ENCODE peak calls at places on chromosomes 16 and 17, in seven cellular contexts. T, D, K, C, J, X and S are unnamed samples.

GRCh38 chr17:3678095-3678820 is 9.6 kb downstream of the EMC6 start:
- DNase-seq in T (no peak), D (no peak), K (no peak), C (peak), J (no peak), X (no peak), S (no peak)

GRCh38 chr17:79933863-79934652 is 94.8 kb upstream of the CBX4 start:
- DNase-seq in T (no peak), D (no peak), K (no peak), C (no peak), J (no peak), X (no peak), S (no peak)

GRCh38 chr17:80920406-80920805 is 71.2 kb upstream of the CHMP6 start:
- DNase-seq in T (peak), D (no peak), K (peak), C (no peak), J (no peak), X (peak), S (peak)

GRCh38 chr16:85613609-85614337 is 651 bp downstream of the GSE1 start:
- DNase-seq in T (peak), D (peak), K (peak), C (peak), J (no peak), X (peak), S (no peak)

GRCh38 chr16:81607805-81608514 is 163.4 kb downstream of the CMIP start:
- DNase-seq in T (no peak), D (no peak), K (no peak), C (no peak), J (no peak), X (no peak), S (no peak)

GRCh38 chr17:62725791-62726249 is 82.3 kb downstream of the MARCHF10 start:
- DNase-seq in T (no peak), D (no peak), K (peak), C (no peak), J (no peak), X (no peak), S (peak)

GRCh38 chr17:32894245-32894644 is 17.3 kb upstream of the MYO1D start:
- DNase-seq in T (no peak), D (no peak), K (no peak), C (no peak), J (no peak), X (no peak), S (no peak)

GRCh38 chr17:50139950-50140885 is 10.3 kb upstream of the SAMD14 start:
- DNase-seq in T (peak), D (peak), K (peak), C (peak), J (no peak), X (peak), S (peak)

GRCh38 chr17:68020451-68020779 is 15.1 kb upstream of the KPNA2 start:
- DNase-seq in T (no peak), D (no peak), K (no peak), C (no peak), J (no peak), X (no peak), S (no peak)

DNA sequence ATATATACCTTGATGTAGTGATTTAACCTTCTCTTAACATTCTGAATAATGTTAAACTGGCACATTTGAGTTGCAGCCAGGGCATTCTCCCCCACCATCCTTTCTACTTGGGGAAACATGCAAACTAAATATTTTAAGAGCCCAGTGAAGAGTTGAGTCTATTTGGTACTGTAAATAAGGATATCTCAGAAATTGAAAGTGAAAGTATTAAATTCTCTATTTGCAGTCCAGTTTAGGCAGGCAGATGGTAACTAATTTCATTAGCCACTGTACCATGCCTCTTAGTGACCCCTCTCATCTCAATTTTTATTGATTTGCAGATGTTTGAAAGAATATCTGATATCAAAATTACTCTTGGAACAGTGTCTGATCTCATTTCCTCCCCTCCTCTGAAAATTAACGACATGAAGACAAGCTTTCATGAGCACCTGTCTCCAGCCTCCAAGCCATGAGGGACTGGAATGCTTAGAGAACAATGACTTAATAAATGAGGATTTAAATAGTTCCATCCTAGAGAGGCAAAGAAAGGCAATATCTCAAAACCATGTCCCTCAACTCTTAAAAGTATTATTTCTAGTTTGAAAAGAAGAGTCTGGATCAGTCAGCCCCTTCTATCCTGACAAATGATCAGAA is 137.3 kb downstream of the ANKFN1 start:
- DNase-seq in T (no peak), D (no peak), K (no peak), C (no peak), J (no peak), X (no peak), S (no peak)
- H3K4me3 ChIP-seq in T (peak), D (no peak), K (no peak), C (no peak), J (no peak), X (no peak), S (no peak)

DNA sequence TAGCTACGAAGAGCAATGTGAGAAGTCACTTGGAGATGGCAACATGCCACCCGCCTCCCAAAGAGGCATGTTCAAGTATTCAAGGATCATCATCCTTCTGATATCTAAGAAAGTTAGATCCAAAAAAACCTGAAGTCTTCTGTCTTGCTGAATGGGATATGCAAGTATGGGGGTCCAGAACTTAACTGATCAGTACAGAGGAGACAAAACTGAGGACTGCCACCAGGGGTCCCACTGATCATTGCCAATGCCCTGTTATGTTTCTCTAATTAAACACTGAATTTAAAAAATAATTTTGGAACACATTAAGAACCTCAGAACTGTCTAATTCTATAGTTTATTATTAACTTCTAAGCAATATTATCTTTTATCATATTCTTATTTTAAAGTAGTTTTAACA is 99.7 kb downstream of the CDH8 start:
- DNase-seq in T (no peak), D (no peak), K (no peak), C (peak), J (no peak), X (no peak), S (no peak)
- TF ChIP-seq CTCF in T (no peak), D (no peak), K (peak), C (peak), J (no peak), X (no peak), S (no peak)

DNA sequence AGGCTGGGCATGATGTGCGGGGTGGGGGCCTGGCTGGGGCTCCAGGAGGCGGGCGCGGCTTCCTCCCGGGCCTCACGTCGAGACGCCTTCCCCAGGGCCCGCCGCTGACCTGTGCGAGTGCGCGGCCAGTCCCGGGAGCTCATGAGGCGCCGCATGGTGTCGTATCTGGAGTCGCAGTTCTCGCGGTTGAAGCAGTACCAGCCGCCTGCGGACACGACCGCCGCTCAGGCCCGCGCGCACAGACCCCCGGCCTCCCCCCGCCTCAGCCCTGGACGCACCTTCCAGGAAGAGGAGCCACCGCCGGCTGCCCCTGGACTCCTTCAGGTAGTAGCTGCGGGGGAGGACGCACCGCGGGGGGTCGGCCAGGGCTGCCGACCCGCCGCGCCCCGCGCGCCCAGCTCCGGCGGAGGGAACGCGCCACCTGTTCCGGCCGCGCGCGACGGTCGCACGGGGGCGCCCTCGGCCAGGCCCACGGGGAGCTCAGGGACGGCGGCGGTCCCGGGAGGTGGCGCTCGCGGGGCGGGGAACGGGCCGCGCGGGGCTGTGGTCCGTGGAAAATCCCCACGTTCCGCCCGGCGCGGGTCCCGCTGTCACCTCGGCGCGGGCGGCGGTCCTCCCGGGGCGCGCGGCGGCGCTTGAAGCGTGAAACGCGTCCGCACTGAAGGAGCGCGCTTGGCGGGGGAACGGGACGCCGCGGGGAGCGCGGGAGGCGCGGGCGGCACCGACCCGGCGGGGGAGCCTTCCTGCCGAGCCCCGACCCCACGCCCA is 1.4 kb downstream of the NOTUM start:
- DNase-seq in T (peak), D (peak), K (peak), C (peak), J (no peak), X (no peak), S (peak)
- H3K4me3 ChIP-seq in T (peak), D (no peak), K (peak), C (peak), J (no peak), X (peak), S (no peak)

GRCh38 chr16:27511657-27512056 is 38.1 kb downstream of the GTF3C1 start:
- DNase-seq in T (no peak), D (no peak), K (peak), C (no peak), J (no peak), X (no peak), S (peak)
- TF ChIP-seq CTCF in T (no peak), D (no peak), K (no peak), C (no peak), J (no peak), X (no peak), S (no peak)

DNA sequence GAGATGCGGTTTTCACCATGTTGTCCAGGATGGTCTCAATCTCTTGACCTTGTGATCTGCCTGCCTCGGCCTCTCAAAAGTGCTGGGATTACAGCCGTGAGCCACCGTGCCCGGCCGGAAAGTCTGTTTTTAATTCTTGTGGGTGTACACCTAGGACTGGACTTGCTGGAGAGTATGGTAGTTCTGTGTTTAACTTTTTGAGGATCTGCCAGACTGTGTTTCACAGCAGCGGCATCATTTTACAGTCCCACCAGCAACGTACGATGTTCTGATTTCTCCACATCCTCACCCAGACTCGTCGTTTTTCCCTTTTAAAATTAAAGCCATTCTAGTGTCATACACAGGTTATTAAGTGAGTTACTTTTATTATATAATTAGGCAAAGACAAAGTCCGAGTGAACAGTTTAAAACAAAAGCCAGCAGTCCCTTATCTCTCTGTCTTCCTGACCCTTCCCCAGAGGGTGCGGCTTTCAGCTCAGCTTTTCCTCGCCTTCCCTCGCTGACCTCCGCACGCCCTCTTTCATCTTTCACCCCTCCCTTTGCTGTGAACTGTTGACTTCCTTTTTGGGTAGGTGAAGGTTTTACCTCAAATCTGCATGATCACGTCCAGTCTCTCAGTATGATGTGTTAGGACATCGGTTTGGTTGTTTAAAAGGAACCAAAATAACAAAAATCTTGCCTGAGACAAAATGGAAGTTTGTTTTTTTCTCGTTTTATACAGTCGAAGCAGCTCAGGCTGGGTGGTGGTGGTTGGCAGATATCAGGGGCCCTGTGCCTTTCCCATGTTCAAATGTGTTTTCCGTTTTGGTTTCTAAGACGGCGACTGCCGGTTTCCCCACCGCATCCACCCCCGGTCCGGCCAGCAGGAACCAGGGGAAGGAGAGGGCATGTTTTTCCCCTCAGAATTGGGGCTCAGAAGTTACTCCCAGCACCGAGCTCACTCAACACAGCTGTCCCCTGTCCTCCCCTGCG is 18.0 kb downstream of the FAM234A start:
- DNase-seq in T (no peak), D (peak), K (peak), C (no peak), J (no peak), X (no peak), S (no peak)
- H3K4me3 ChIP-seq in T (peak), D (no peak), K (peak), C (no peak), J (no peak), X (no peak), S (no peak)